ENCODE peak calls at places on chromosomes 11 and 22, in nine cellular contexts. B is progenitor cell of endocrine pancreas; Z is activated CD4-positive, CD25-positive, alpha-beta regulatory T cell treated with anti-CD3 and anti-CD28 coated beads, Interleukin-2, amount 50 U/mL, for 16 hours; N is GM12878; S is GM20000; I is HFFc6; X is KG1; P is mucosa of descending colon; M is HS-27A. V is an unnamed sample.

GRCh38 chr11:9455722-9456121 is 5.1 kb upstream of the ZNF143 start:
- DNase-seq in I (no peak), P (no peak), S (no peak), M (no peak), X (no peak), B (no peak), Z (no peak), N (no peak), V (no peak)

GRCh38 chr11:74680035-74680671 is 51.1 kb downstream of the CHRDL2 start:
- DNase-seq in Z (no peak), N (no peak), I (no peak), M (no peak), B (no peak), P (no peak), X (no peak), S (no peak), V (no peak)

GRCh38 chr11:76670475-76671235 is at the start of gene LRRC32:
- DNase-seq in S (peak), P (peak), X (peak), I (no peak), B (no peak), M (no peak), Z (no peak), N (no peak), V (no peak)

GRCh38 chr22:25774575-25775026 is 32.6 kb downstream of the MYO18B start:
- DNase-seq in B (peak), I (no peak), M (no peak), X (no peak), S (peak), P (no peak), Z (no peak), N (no peak), V (no peak)

GRCh38 chr22:38317237-38317994 is at the start of gene CSNK1E:
- DNase-seq in X (peak), N (no peak), P (peak), B (peak), M (no peak), Z (peak), S (peak), I (no peak), V (peak)

GRCh38 chr11:104918113-104918824 is 20.0 kb upstream of the CASP12 start:
- DNase-seq in I (peak), M (no peak), P (no peak), X (no peak), Z (no peak), B (no peak), S (no peak), N (no peak), V (no peak)

GRCh38 chr11:4095509-4096230 is 1.1 kb downstream of the RRM1 start:
- DNase-seq in M (peak), B (no peak), P (no peak), I (peak), X (no peak), N (no peak), Z (no peak), S (no peak), V (no peak)

GRCh38 chr11:75346912-75347647 is 4.4 kb downstream of the ARRB1 start:
- DNase-seq in P (no peak), N (no peak), M (no peak), X (no peak), Z (no peak), S (no peak), I (peak), B (no peak), V (no peak)

GRCh38 chr11:22089609-22090008 is 103.3 kb upstream of the ANO5 start:
- DNase-seq in S (no peak), Z (no peak), M (no peak), P (no peak), N (no peak), B (no peak), I (no peak), X (no peak), V (no peak)

GRCh38 chr11:130722401-130722800 is 193.9 kb downstream of the SNX19 start:
- DNase-seq in N (no peak), I (no peak), S (no peak), B (no peak), M (no peak), Z (no peak), X (no peak), P (no peak), V (no peak)

GRCh38 chr11:19013181-19013857 is 47.2 kb downstream of the MRGPRX2 start:
- DNase-seq in P (no peak), X (no peak), B (no peak), M (no peak), S (no peak), N (no peak), Z (no peak), I (no peak), V (no peak)

GRCh38 chr22:49953027-49953679 is 7.4 kb upstream of the PIM3 start:
- DNase-seq in P (no peak), I (no peak), M (no peak), X (no peak), Z (no peak), N (no peak), B (no peak), S (no peak), V (no peak)

GRCh38 chr22:26550498-26551033 is 38.3 kb upstream of the TFIP11 start:
- DNase-seq in M (peak), B (no peak), Z (no peak), X (no peak), S (no peak), P (no peak), I (peak), N (no peak), V (peak)

GRCh38 chr11:105226062-105226461 is 86.5 kb upstream of the CARD18 start:
- DNase-seq in N (no peak), M (no peak), Z (no peak), B (no peak), I (peak), P (no peak), S (no peak), X (no peak), V (no peak)

GRCh38 chr11:118142809-118143208 is 9.8 kb downstream of the SCN4B start:
- DNase-seq in X (no peak), N (no peak), Z (no peak), P (no peak), B (no peak), S (no peak), M (no peak), I (no peak), V (no peak)

GRCh38 chr11:83956119-83956697 is 670.0 kb upstream of the CCDC90B start:
- DNase-seq in I (no peak), S (no peak), P (no peak), M (no peak), X (no peak), B (no peak), N (no peak), Z (no peak), V (no peak)

GRCh38 chr22:43631846-43632245 is 180.3 kb downstream of the EFCAB6 start:
- DNase-seq in S (no peak), Z (no peak), B (no peak), N (no peak), I (no peak), X (no peak), P (no peak), M (no peak), V (no peak)

GRCh38 chr22:49869855-49870712 is 16.4 kb downstream of the ZBED4 start:
- DNase-seq in X (no peak), Z (no peak), I (no peak), P (no peak), B (no peak), M (no peak), N (no peak), S (no peak), V (no peak)

GRCh38 chr11:122037911-122038310 is 78.1 kb downstream of the BLID start:
- DNase-seq in P (no peak), B (no peak), M (no peak), S (no peak), X (no peak), Z (no peak), I (no peak), N (no peak), V (no peak)

GRCh38 chr11:33893711-33894401 is 2.0 kb upstream of the LMO2 start:
- DNase-seq in X (peak), M (no peak), P (no peak), N (peak), Z (peak), I (no peak), B (no peak), S (peak), V (no peak)

GRCh38 chr22:50542416-50542927 is 3.2 kb upstream of the KLHDC7B start:
- DNase-seq in I (peak), N (peak), B (no peak), M (no peak), P (peak), X (no peak), S (peak), Z (no peak), V (no peak)

GRCh38 chr22:37996515-37997246 is 12.3 kb upstream of the SOX10 start:
- DNase-seq in I (no peak), P (peak), S (no peak), Z (no peak), N (no peak), X (no peak), M (no peak), B (no peak), V (no peak)

GRCh38 chr11:45614196-45614828 is 51.1 kb downstream of the CHST1 start:
- DNase-seq in N (no peak), P (no peak), M (no peak), Z (no peak), B (no peak), I (no peak), X (no peak), S (no peak), V (no peak)

GRCh38 chr11:64566915-64567882 is 23.8 kb upstream of the SLC22A12 start:
- DNase-seq in S (no peak), P (no peak), B (no peak), Z (no peak), M (no peak), X (no peak), I (no peak), N (no peak), V (no peak)

GRCh38 chr11:130666781-130667251 is 218.4 kb downstream of the ADAMTS15 start:
- DNase-seq in I (no peak), M (no peak), Z (no peak), P (no peak), N (no peak), X (no peak), B (no peak), S (no peak), V (no peak)

GRCh38 chr22:22089459-22090308 is 107.1 kb upstream of the TOP3B start:
- DNase-seq in M (no peak), S (no peak), I (no peak), Z (no peak), B (no peak), N (no peak), P (no peak), X (no peak), V (no peak)

GRCh38 chr11:115869780-115870431 is 365.7 kb upstream of the CADM1 start:
- DNase-seq in X (no peak), P (peak), M (no peak), B (no peak), Z (no peak), N (peak), S (peak), I (no peak), V (no peak)

GRCh38 chr11:37100008-37100407 is 502.0 kb upstream of the RAG2 start:
- DNase-seq in N (no peak), I (no peak), X (no peak), M (no peak), Z (no peak), B (no peak), S (no peak), P (no peak), V (no peak)

GRCh38 chr11:33620423-33621120 is 80.1 kb downstream of the C11orf91 start:
- DNase-seq in M (no peak), N (no peak), I (peak), X (no peak), B (no peak), Z (no peak), S (no peak), P (no peak), V (no peak)